ENCODE peak calls at places on chromosomes 4 and X, in six cellular contexts. Y is fibroblast of pulmonary artery, M is K562, O is bronchial epithelial cell, P is D721Med, B is HFF-Myc. S is an unnamed sample.

GRCh38 chr4:87257523-87257922 is 37.1 kb upstream of the KLHL8 start:
- DNase-seq in Y (no peak), M (no peak), O (no peak), P (no peak), B (no peak), S (no peak)

GRCh38 chrX:71253253-71254091 is 468 bp downstream of the ZMYM3 start:
- DNase-seq in Y (peak), M (peak), O (no peak), P (no peak), B (no peak), S (peak)

GRCh38 chr4:27123050-27123768 is 262.6 kb downstream of the STIM2 start:
- DNase-seq in Y (no peak), M (no peak), O (no peak), P (no peak), B (no peak), S (no peak)

GRCh38 chrX:47515941-47516649 is 33.1 kb upstream of the ZNF41 start:
- DNase-seq in Y (peak), M (no peak), O (peak), P (no peak), B (no peak), S (no peak)

GRCh38 chr4:8101796-8102355 is 56.7 kb downstream of the ABLIM2 start:
- DNase-seq in Y (no peak), M (no peak), O (no peak), P (no peak), B (no peak), S (no peak)

GRCh38 chrX:42098897-42099296 is 175.5 kb upstream of the CASK start:
- DNase-seq in Y (peak), M (no peak), O (no peak), P (no peak), B (no peak), S (no peak)

GRCh38 chr4:159298502-159298901 is 195.6 kb downstream of the RAPGEF2 start:
- DNase-seq in Y (no peak), M (no peak), O (peak), P (no peak), B (no peak), S (no peak)

GRCh38 chrX:107826286-107827136 is 845 bp downstream of the MID2 start:
- DNase-seq in Y (peak), M (peak), O (peak), P (no peak), B (no peak), S (peak)

GRCh38 chr4:105957680-105958079 is 62.4 kb downstream of the NPNT start:
- DNase-seq in Y (no peak), M (no peak), O (no peak), P (no peak), B (no peak), S (no peak)

GRCh38 chrX:132651411-132652086 is 162.7 kb upstream of the MBNL3 start:
- DNase-seq in Y (no peak), M (no peak), O (no peak), P (no peak), B (no peak), S (no peak)
- TF ChIP-seq CTCF in Y (no peak), M (no peak), O (peak), P (no peak), B (no peak), S (no peak)

GRCh38 chrX:75786290-75786689 is 1.2 kb upstream of the MAGEE2 start:
- DNase-seq in Y (no peak), M (no peak), O (peak), P (no peak), B (no peak), S (no peak)
- TF ChIP-seq CTCF in Y (no peak), M (no peak), O (no peak), P (no peak), B (no peak), S (no peak)

DNA sequence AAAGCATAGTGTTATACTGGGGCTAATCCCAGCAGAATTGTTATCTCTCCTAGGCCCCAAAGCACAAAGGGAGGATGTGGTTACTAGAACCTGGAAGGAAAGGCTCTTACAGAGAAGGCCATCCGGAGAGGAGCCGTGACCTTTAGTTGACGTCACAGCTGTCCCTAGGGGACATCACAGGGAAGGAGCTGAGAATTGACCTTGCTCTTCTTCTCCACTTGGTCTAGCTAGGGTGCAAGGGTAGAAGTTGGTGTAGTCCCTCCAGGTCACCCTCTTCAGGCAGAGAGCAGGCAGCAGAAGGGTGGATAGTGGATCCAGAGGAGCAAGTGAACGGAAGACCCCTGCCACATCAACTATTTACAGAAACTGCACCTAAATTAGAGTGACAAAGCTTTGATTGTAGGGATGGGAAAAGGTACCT is 22.8 kb upstream of the FGF2 start:
- DNase-seq in Y (peak), M (peak), O (no peak), P (no peak), B (no peak), S (peak)
- TF ChIP-seq CTCF in Y (no peak), M (no peak), O (no peak), P (no peak), B (no peak), S (no peak)

GRCh38 chr4:175891863-175892262 is 79.8 kb upstream of the GPM6A start:
- DNase-seq in Y (peak), M (no peak), O (peak), P (no peak), B (no peak), S (no peak)
- TF ChIP-seq CTCF in Y (peak), M (no peak), O (no peak), P (peak), B (no peak), S (peak)

GRCh38 chr4:154349829-154350228 is 141.8 kb downstream of the DCHS2 start:
- DNase-seq in Y (peak), M (peak), O (peak), P (no peak), B (no peak), S (no peak)
- TF ChIP-seq CTCF in Y (peak), M (peak), O (peak), P (peak), B (peak), S (peak)

GRCh38 chrX:155216940-155217450 is 735 bp downstream of the VBP1 start:
- DNase-seq in Y (no peak), M (peak), O (no peak), P (no peak), B (no peak), S (no peak)

GRCh38 chrX:155218777-155219176 is 2.5 kb downstream of the VBP1 start:
- DNase-seq in Y (no peak), M (peak), O (no peak), P (no peak), B (no peak), S (no peak)

GRCh38 chrX:155215443-155216178 is 649 bp upstream of the VBP1 start:
- DNase-seq in Y (peak), M (peak), O (peak), P (no peak), B (no peak), S (no peak)

GRCh38 chrX:155213731-155214130 is 2.5 kb upstream of the VBP1 start:
- DNase-seq in Y (no peak), M (no peak), O (no peak), P (no peak), B (no peak), S (no peak)

DNA sequence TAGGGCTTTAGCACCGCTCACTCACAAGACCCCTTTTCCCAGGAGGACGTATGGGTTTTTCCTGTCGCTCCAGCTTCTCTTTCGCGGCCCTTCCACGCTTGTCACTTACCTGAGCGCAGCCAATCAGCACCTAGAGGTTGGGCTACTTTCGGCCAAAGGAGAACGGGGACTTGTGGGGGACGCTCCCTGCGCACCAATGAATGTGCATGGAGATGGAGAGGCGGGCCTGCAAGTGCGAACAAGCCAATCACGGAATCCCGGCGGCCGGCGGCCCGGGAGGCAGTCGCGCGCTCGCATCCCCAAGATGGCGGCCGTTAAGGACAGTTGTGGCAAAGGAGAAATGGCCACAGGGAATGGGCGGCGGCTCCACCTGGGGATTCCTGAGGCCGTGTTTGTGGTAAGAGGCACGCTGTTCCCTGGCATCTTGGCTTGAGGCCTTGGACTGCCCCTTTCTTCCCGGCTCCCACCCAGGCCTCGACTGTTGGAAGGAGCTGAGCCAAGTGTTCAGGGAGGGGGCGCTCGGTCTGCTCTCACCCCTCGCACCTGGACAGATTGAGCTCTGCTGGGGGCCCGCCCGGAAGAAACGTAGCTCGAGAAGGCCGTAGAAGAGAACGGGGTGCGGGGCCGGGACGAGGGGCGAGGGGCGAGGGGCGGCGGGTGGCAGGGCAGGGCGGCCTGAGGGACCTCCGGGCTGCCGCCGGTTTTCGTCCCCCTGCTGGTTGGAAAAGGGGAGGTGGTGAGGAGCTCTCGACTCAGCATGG is at the start of gene VBP1:
- DNase-seq in Y (peak), M (peak), O (peak), P (peak), B (peak), S (peak)
- TF ChIP-seq CTCF in Y (peak), M (peak), O (peak), P (peak), B (peak), S (no peak)

GRCh38 chrX:56763556-56764152 is 34.6 kb downstream of the NBDY start:
- DNase-seq in Y (no peak), M (peak), O (no peak), P (no peak), B (no peak), S (no peak)
- TF ChIP-seq CTCF in Y (no peak), M (no peak), O (no peak), P (no peak), B (no peak), S (no peak)

S was measured in endothelial cell.